ENCODE peak calls at places on chromosomes 1 and 21, in eight cellular contexts. G, N, M, T, H, Q, W and U are unnamed samples.

GRCh38 chr21:25776440-25776839 is 41.7 kb downstream of the GABPA start:
- DNase-seq in G (no peak), Q (no peak), H (no peak), N (no peak), T (no peak), W (no peak), M (no peak), U (no peak)

GRCh38 chr1:30765610-30766434 is 8.2 kb upstream of the LAPTM5 start:
- DNase-seq in W (no peak), G (peak), T (no peak), M (no peak), Q (peak), H (no peak), N (no peak), U (no peak)

GRCh38 chr1:19370453-19371170 is 58.5 kb downstream of the SLC66A1 start:
- DNase-seq in T (peak), M (no peak), G (no peak), N (no peak), W (no peak), H (no peak), Q (no peak), U (no peak)

GRCh38 chr21:42556960-42557359 is 43.3 kb downstream of the SLC37A1 start:
- DNase-seq in M (no peak), W (peak), Q (peak), H (no peak), T (peak), G (peak), N (no peak), U (no peak)

GRCh38 chr1:216499581-216500272 is 76.5 kb upstream of the USH2A start:
- DNase-seq in W (peak), G (no peak), T (no peak), Q (no peak), H (no peak), N (no peak), M (no peak), U (no peak)

GRCh38 chr1:182430263-182431068 is 19.5 kb upstream of the RGSL1 start:
- DNase-seq in H (no peak), W (no peak), G (peak), Q (no peak), M (no peak), N (no peak), T (no peak), U (no peak)

GRCh38 chr1:97680894-97681293 is 239.9 kb downstream of the DPYD start:
- DNase-seq in T (no peak), Q (no peak), M (no peak), W (no peak), H (no peak), G (no peak), N (peak), U (no peak)

GRCh38 chr1:203906932-203907331 is 45.5 kb downstream of the SNRPE start:
- DNase-seq in T (no peak), M (no peak), Q (no peak), G (no peak), H (no peak), W (no peak), N (peak), U (peak)

GRCh38 chr1:30977105-30977504 is 68.5 kb upstream of the SDC3 start:
- DNase-seq in M (no peak), G (no peak), Q (no peak), N (peak), H (no peak), T (no peak), W (no peak), U (no peak)

GRCh38 chr1:2383576-2383975 is 7.8 kb downstream of the MORN1 start:
- DNase-seq in T (no peak), H (no peak), Q (peak), W (peak), M (no peak), G (no peak), N (no peak), U (no peak)

GRCh38 chr21:43957629-43958362 is 54.3 kb upstream of the TRAPPC10 start:
- DNase-seq in Q (no peak), T (peak), W (no peak), H (no peak), N (no peak), M (no peak), G (peak), U (no peak)

GRCh38 chr21:40019076-40019475 is 151.8 kb downstream of the PCP4 start:
- DNase-seq in M (no peak), Q (no peak), W (no peak), T (no peak), G (no peak), N (no peak), H (no peak), U (no peak)

GRCh38 chr1:214337536-214337935 is 56.6 kb downstream of the SMYD2 start:
- DNase-seq in M (no peak), H (no peak), N (peak), W (no peak), Q (no peak), T (no peak), G (no peak), U (peak)

GRCh38 chr1:27300341-27301051 is 21.5 kb upstream of the TMEM222 start:
- DNase-seq in G (peak), T (peak), H (peak), M (no peak), Q (peak), W (peak), N (peak), U (peak)

GRCh38 chr21:28487455-28488070 is 505.1 kb downstream of the LTN1 start:
- DNase-seq in W (no peak), M (no peak), T (no peak), Q (no peak), N (no peak), H (peak), G (no peak), U (no peak)

GRCh38 chr1:61477301-61477700 is 247.6 kb downstream of the TM2D1 start:
- DNase-seq in G (no peak), W (no peak), T (no peak), H (no peak), M (no peak), N (no peak), Q (no peak), U (no peak)

GRCh38 chr1:73218995-73219546 is 936.7 kb upstream of the NEGR1 start:
- DNase-seq in T (no peak), H (no peak), G (no peak), Q (no peak), M (no peak), N (no peak), W (no peak), U (no peak)

GRCh38 chr1:23555949-23556640 is 3.2 kb downstream of the ID3 start:
- DNase-seq in M (no peak), G (peak), W (peak), N (peak), H (no peak), Q (no peak), T (peak), U (no peak)
- H3K4me3 ChIP-seq in M (peak), G (peak), W (no peak), N (peak), H (no peak), Q (no peak), T (peak), U (no peak)

GRCh38 chr21:41361786-41362604 is at the start of gene MX2:
- DNase-seq in W (peak), G (peak), M (no peak), N (peak), T (peak), Q (peak), H (peak), U (no peak)
- H3K4me3 ChIP-seq in W (peak), G (peak), M (no peak), N (no peak), T (peak), Q (no peak), H (no peak), U (no peak)

DNA sequence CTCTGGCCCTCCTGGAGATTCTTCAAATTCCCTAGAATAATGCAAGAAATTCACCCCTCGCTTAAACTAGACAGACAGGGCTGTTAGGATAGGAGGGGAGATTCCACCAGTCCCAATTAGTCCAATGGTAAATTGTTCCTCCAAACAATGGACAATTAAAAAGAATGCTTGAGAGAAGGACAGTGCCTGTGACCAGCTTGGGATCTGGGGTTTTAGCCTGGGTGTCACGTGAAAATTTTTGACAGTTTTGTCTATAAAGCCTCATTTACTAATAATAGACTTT is 177.7 kb upstream of the RAB4A start:
- DNase-seq in T (no peak), N (peak), M (no peak), H (no peak), Q (no peak), G (no peak), W (no peak), U (no peak)
- H3K4me3 ChIP-seq in T (no peak), N (peak), M (no peak), H (no peak), Q (no peak), G (no peak), W (no peak), U (no peak)

GRCh38 chr1:82485591-82486369 is 685.0 kb downstream of the ADGRL2 start:
- DNase-seq in T (peak), N (no peak), G (no peak), M (peak), H (peak), W (peak), Q (no peak), U (no peak)
- H3K4me3 ChIP-seq in T (no peak), N (no peak), G (no peak), M (no peak), H (no peak), W (no peak), Q (no peak), U (no peak)

DNA sequence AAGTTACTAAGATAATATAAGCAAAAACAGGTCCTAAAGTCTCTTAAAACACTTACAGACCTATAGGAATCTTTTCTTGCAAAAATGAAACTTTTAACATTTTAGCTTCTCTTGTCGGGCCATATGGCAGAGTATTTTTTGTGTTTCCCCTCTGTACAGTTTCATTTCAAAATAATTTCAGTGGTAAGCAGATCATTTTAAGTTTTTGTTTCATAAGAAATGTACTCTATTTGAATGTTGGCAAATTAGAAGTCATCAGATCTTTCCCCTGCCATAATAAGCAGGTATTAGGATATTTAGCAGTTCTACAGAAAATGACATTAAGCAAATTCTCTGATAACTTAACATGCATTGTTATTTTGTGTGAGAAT is 37.9 kb downstream of the RGL1 start:
- DNase-seq in N (no peak), M (no peak), H (no peak), W (no peak), Q (no peak), G (no peak), T (no peak), U (no peak)
- H3K4me3 ChIP-seq in N (no peak), M (no peak), H (no peak), W (no peak), Q (no peak), G (peak), T (peak), U (no peak)

GRCh38 chr1:80966266-80966665 is 834.5 kb upstream of the ADGRL2 start:
- DNase-seq in N (no peak), Q (no peak), G (no peak), W (no peak), M (no peak), T (no peak), H (no peak), U (no peak)

GRCh38 chr1:80962559-80962958 is 838.2 kb upstream of the ADGRL2 start:
- DNase-seq in M (no peak), Q (no peak), H (no peak), N (no peak), T (no peak), G (no peak), W (no peak), U (no peak)

GRCh38 chr1:80961464-80962190 is 839.1 kb upstream of the ADGRL2 start:
- DNase-seq in G (peak), T (no peak), Q (no peak), H (no peak), W (no peak), M (no peak), N (no peak), U (no peak)
- H3K4me3 ChIP-seq in G (no peak), T (no peak), Q (no peak), H (no peak), W (no peak), M (no peak), N (no peak), U (no peak)

GRCh38 chr21:36263797-36264196 is 56.2 kb upstream of the MORC3 start:
- DNase-seq in N (no peak), Q (no peak), G (no peak), T (no peak), M (no peak), W (no peak), H (no peak), U (no peak)

GRCh38 chr21:36260030-36260787 is 59.8 kb upstream of the MORC3 start:
- DNase-seq in N (peak), Q (no peak), G (peak), H (peak), M (no peak), T (no peak), W (peak), U (no peak)

GRCh38 chr21:36261459-36261858 is 58.5 kb upstream of the MORC3 start:
- DNase-seq in G (no peak), H (no peak), Q (no peak), T (no peak), W (no peak), N (no peak), M (no peak), U (no peak)

GRCh38 chr21:36257657-36258056 is 62.3 kb upstream of the MORC3 start:
- DNase-seq in Q (no peak), T (no peak), W (no peak), M (no peak), H (no peak), G (no peak), N (no peak), U (no peak)

DNA sequence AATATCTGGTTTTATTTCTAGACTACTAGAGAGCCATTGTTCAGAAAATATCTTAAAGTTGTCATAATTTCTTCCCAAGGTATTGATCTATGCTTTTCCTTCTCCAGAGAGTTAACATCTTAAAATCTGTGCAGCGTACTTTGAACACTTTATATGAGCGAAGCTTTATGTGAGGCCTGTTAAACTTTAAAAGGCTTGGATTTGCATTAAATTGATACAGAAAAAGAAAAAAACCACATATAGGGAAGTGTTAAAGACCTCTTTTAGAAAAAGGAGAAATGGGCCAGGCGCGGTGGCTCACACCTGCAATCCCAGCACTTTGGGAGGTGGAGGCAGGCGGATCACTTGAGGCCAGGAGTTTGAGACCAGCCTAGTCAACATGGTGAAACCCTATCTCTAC is 59.2 kb upstream of the MORC3 start:
- DNase-seq in W (no peak), Q (no peak), H (no peak), T (no peak), M (no peak), G (no peak), N (no peak), U (no peak)
- H3K4me3 ChIP-seq in W (peak), Q (no peak), H (no peak), T (peak), M (no peak), G (peak), N (peak), U (no peak)

GRCh38 chr1:247112479-247112781 is 8.3 kb upstream of the ZNF669 start:
- DNase-seq in M (no peak), H (no peak), W (no peak), Q (no peak), N (no peak), T (peak), G (no peak), U (no peak)
- H3K4me3 ChIP-seq in M (peak), H (no peak), W (peak), Q (no peak), N (peak), T (peak), G (no peak), U (no peak)

DNA sequence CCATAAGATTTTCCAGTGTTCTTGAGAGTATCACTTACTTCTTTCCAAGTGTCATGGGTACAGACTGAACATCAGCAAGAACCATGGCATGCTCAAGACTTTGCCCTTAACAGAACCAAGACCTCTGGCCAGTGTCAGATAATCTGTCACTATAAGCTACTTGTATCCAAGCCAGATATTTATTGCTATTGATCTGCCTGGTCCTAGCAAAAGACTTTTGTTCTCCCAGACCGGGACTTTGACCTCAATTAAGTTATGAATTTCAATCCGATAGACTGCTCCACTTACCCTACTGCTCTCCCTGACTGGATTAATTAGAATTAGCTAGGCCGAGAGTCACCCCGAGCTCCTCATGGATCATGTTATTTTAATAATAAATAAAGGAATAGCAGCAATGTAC is 129.6 kb downstream of the ACBD6 start:
- DNase-seq in Q (no peak), W (no peak), M (no peak), T (no peak), H (no peak), G (no peak), N (no peak), U (no peak)
- H3K4me3 ChIP-seq in Q (no peak), W (no peak), M (no peak), T (no peak), H (no peak), G (no peak), N (no peak), U (no peak)

DNA sequence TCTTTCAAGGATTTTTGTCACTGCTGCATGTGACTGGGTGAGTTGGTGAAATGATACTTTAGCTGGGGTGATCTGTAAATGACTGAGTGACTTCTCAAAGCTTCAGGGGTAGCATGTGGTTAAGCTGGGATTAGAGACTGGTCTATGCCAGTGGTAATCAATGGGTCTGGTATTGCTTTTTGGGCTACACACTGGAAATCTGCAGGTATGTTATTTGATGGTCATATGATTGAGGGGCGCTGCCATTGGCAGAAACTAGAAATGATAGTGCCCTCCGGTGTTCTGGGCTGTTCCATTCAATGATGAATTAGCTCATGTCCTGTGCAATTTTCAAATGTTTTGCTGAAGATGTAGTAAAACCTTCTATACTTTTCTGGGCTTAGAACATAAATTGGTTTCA is 39.7 kb upstream of the DNAJC6 start:
- DNase-seq in G (no peak), M (no peak), W (no peak), N (no peak), Q (no peak), H (no peak), T (no peak), U (no peak)
- H3K4me3 ChIP-seq in G (no peak), M (no peak), W (no peak), N (no peak), Q (no peak), H (no peak), T (no peak), U (no peak)